ENCODE peak calls at places on chromosomes 1 and 21, in four cellular contexts. R is HCT116, Y is K562, B is SK-N-SH. K is an unnamed sample.
A peak's percentile ranks its signal among the peaks of the same experiment; 100 is the strongest.

GRCh38 chr1:43552813-43553212 is 22.1 kb downstream of the PTPRF start:
- DNase-seq in R (no peak), Y (no peak), B (no peak), K (no peak)

GRCh38 chr1:87335175-87335992 is 6.7 kb downstream of the LMO4 start:
- DNase-seq in R (no peak), Y (peak; percentile 76), B (peak; percentile 84), K (peak; percentile 39)

GRCh38 chr1:55071477-55071876 is 32.1 kb downstream of the PCSK9 start:
- DNase-seq in R (no peak), Y (peak; percentile 35), B (peak; percentile 53), K (peak; percentile 37)

GRCh38 chr1:24385160-24385939 is 28.2 kb downstream of the STPG1 start:
- DNase-seq in R (no peak), Y (peak; percentile 67), B (no peak), K (no peak)

GRCh38 chr1:111199881-111200801 is at the start of gene DENND2D:
- DNase-seq in R (no peak), Y (no peak), B (no peak), K (no peak)

GRCh38 chr1:153277852-153278251 is 18.4 kb downstream of the LORICRIN start:
- DNase-seq in R (peak; percentile 66), Y (peak; percentile 35), B (no peak), K (peak; percentile 83)

GRCh38 chr21:34670220-34670961 is 1.6 kb downstream of the CLIC6 start:
- DNase-seq in R (no peak), Y (no peak), B (peak; percentile 45), K (no peak)

GRCh38 chr1:61086245-61086644 is 3.9 kb downstream of the NFIA start:
- DNase-seq in R (no peak), Y (no peak), B (no peak), K (no peak)

GRCh38 chr1:20261095-20261494 is 29.6 kb upstream of the VWA5B1 start:
- DNase-seq in R (no peak), Y (no peak), B (no peak), K (no peak)

GRCh38 chr1:27487927-27488522 is 1.9 kb downstream of the WASF2 start:
- DNase-seq in R (no peak), Y (no peak), B (no peak), K (peak; percentile 48)

GRCh38 chr21:42924433-42924751 is 1.0 kb downstream of the ERVH48-1 start:
- DNase-seq in R (no peak), Y (no peak), B (no peak), K (no peak)

GRCh38 chr21:45037986-45038385 is 36.4 kb upstream of the ADARB1 start:
- DNase-seq in R (no peak), Y (no peak), B (peak; percentile 10), K (no peak)

GRCh38 chr1:173223031-173223380 is 15.9 kb upstream of the TNFSF4 start:
- DNase-seq in R (no peak), Y (no peak), B (no peak), K (no peak)

GRCh38 chr1:226187019-226187322 is 430 bp upstream of the ACBD3 start:
- DNase-seq in R (no peak), Y (no peak), B (no peak), K (no peak)

GRCh38 chr1:21271550-21271949 is 18.7 kb downstream of the ECE1 start:
- DNase-seq in R (no peak), Y (no peak), B (no peak), K (no peak)

GRCh38 chr1:87501738-87502137 is 173.1 kb downstream of the LMO4 start:
- DNase-seq in R (peak; percentile 3), Y (no peak), B (no peak), K (no peak)

GRCh38 chr1:233491953-233492627 is 121.8 kb upstream of the KCNK1 start:
- DNase-seq in R (no peak), Y (no peak), B (no peak), K (peak; percentile 70)

GRCh38 chr1:80436851-80437250 is 1363.9 kb upstream of the ADGRL2 start:
- DNase-seq in R (no peak), Y (no peak), B (no peak), K (no peak)

GRCh38 chr21:43645414-43645891 is 13.8 kb downstream of the HSF2BP start:
- DNase-seq in R (no peak), Y (peak; percentile 16), B (no peak), K (peak; percentile 39)

GRCh38 chr21:38179504-38179900 is 77.3 kb upstream of the KCNJ15 start:
- DNase-seq in R (no peak), Y (no peak), B (no peak), K (no peak)

GRCh38 chr1:205477121-205477758 is 21.4 kb upstream of the BLACAT1 start:
- DNase-seq in R (no peak), Y (no peak), B (peak; percentile 46), K (no peak)

GRCh38 chr1:221998186-221998612 is 256.3 kb upstream of the DUSP10 start:
- DNase-seq in R (no peak), Y (no peak), B (no peak), K (no peak)

GRCh38 chr1:61641171-61641570 is 83.8 kb downstream of the TM2D1 start:
- DNase-seq in R (no peak), Y (no peak), B (no peak), K (no peak)

GRCh38 chr1:20184997-20185833 is 681 bp upstream of the UBXN10 start:
- DNase-seq in R (no peak), Y (peak; percentile 74), B (no peak), K (no peak)

GRCh38 chr1:165773324-165773965 is 4.8 kb upstream of the TMCO1 start:
- DNase-seq in R (peak; percentile 53), Y (no peak), B (no peak), K (no peak)
- TF ChIP-seq JUND in R (peak; percentile 65), Y (peak; percentile 76), B (peak; percentile 60), K (peak; percentile 50)

GRCh38 chr1:191671236-191671635 is 487.0 kb upstream of the RGS18 start:
- DNase-seq in R (no peak), Y (no peak), B (no peak), K (no peak)

GRCh38 chr1:191674780-191675179 is 483.5 kb upstream of the RGS18 start:
- DNase-seq in R (no peak), Y (no peak), B (no peak), K (peak; percentile 50)

DNA sequence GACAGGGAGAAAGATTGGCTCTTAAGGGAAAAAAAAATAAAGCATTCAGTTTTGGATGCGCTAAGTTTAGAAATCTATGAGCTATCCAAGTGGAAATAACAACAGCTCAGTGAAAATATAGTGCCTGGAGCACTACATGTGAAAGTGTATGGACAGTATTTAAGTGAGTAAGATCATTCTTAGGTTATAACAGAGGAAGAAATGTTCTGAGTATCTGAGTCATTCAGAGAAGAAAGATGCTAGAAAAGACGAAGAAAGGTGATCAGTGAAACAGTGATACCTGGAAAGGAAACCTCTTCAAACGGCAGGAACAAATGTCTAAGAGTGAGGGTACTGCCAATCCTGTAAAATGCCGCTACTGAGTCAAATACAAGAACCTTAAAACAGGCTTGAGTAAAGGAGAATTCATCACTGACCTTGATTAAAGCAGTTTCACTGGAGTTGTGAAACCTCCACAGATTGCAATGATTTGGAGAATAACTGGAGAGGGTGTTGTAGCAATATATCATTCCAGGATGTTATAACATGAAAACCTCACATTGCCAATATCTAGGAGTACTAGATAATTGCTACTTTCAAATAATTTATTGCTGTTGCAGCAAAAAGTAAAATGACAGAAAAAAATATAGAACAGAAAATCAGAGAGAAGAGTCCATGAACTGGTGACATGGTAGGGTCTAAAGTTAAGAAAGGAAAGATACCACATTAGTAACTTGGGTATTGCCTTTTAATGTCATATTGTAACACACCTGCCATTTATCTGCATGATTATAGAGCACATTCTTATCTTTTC is 482.1 kb upstream of the RGS18 start:
- DNase-seq in R (no peak), Y (no peak), B (no peak), K (no peak)
- TF ChIP-seq JUND in R (no peak), Y (no peak), B (no peak), K (no peak)

DNA sequence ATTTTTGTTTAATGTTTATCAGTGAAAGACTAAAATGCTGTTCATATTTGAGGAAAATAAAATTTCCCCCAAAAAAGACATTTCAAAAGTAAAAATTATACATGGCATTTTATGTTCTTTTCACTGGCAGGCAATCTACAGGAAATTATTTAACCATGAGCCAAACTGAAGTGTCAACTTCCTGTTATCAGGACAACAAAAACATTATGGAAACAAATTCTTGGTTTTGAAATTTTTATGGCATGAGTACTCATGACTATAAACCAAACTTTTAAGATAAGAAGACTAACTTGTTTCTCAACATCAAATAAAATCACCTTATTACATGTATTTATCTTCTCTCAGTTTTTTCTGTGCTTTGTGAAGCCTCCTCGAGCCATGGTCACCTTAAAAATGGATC is 698.6 kb downstream of the LTN1 start:
- DNase-seq in R (no peak), Y (no peak), B (no peak), K (no peak)
- TF ChIP-seq JUND in R (no peak), Y (no peak), B (no peak), K (no peak)

GRCh38 chr1:38740543-38740942 is 119.0 kb downstream of the RRAGC start:
- DNase-seq in R (no peak), Y (no peak), B (no peak), K (no peak)

GRCh38 chr1:38736399-38736798 is 123.2 kb downstream of the RRAGC start:
- DNase-seq in R (no peak), Y (no peak), B (no peak), K (no peak)

GRCh38 chr1:38738207-38738606 is 121.4 kb downstream of the RRAGC start:
- DNase-seq in R (no peak), Y (no peak), B (no peak), K (no peak)

GRCh38 chr1:38733761-38734160 is 125.8 kb downstream of the RRAGC start:
- DNase-seq in R (no peak), Y (no peak), B (no peak), K (no peak)

GRCh38 chr1:38735651-38736161 is 123.9 kb downstream of the RRAGC start:
- DNase-seq in R (no peak), Y (no peak), B (no peak), K (no peak)
- TF ChIP-seq JUND in R (no peak), Y (peak; percentile 15), B (no peak), K (no peak)